ENCODE peak calls at places on chromosomes 6 and 20, in five cellular contexts. One of them, this sample, is unnamed.

GRCh38 chr20:25253606-25254275 is 5.9 kb downstream of the PYGB start:
- DNase-seq in A549: no peak
- DNase-seq in HepG2: no peak
- DNase-seq in endothelial cell of umbilical vein: no peak
- DNase-seq in AG04450: no peak
- DNase-seq in this sample: no peak

GRCh38 chr6:167735498-167736201 is 91.1 kb upstream of the AFDN start:
- DNase-seq in A549: no peak
- DNase-seq in HepG2: peak; percentile 41
- DNase-seq in endothelial cell of umbilical vein: no peak
- DNase-seq in AG04450: no peak
- DNase-seq in this sample: no peak

GRCh38 chr20:5980720-5981119 is 30.3 kb downstream of the MCM8 start:
- DNase-seq in A549: no peak
- DNase-seq in HepG2: no peak
- DNase-seq in endothelial cell of umbilical vein: no peak
- DNase-seq in AG04450: no peak
- DNase-seq in this sample: no peak

GRCh38 chr6:11262231-11262630 is 29.8 kb upstream of the NEDD9 start:
- DNase-seq in A549: no peak
- DNase-seq in HepG2: no peak
- DNase-seq in endothelial cell of umbilical vein: peak; percentile 18
- DNase-seq in AG04450: no peak
- DNase-seq in this sample: no peak

GRCh38 chr20:14412102-14412501 is 74.7 kb upstream of the FLRT3 start:
- DNase-seq in A549: no peak
- DNase-seq in HepG2: no peak
- DNase-seq in endothelial cell of umbilical vein: no peak
- DNase-seq in AG04450: no peak
- DNase-seq in this sample: no peak

GRCh38 chr6:114718716-114719270 is 376.0 kb upstream of the HS3ST5 start:
- DNase-seq in A549: no peak
- DNase-seq in HepG2: no peak
- DNase-seq in endothelial cell of umbilical vein: no peak
- DNase-seq in AG04450: no peak
- DNase-seq in this sample: no peak

GRCh38 chr6:34580707-34581560 is 24.8 kb upstream of the SPDEF start:
- DNase-seq in A549: no peak
- DNase-seq in HepG2: no peak
- DNase-seq in endothelial cell of umbilical vein: no peak
- DNase-seq in AG04450: no peak
- DNase-seq in this sample: no peak

GRCh38 chr6:87914637-87915395 is 132.8 kb upstream of the SPACA1 start:
- DNase-seq in A549: no peak
- DNase-seq in HepG2: no peak
- DNase-seq in endothelial cell of umbilical vein: no peak
- DNase-seq in AG04450: no peak
- DNase-seq in this sample: no peak

GRCh38 chr20:24586523-24586840 is 117.1 kb downstream of the SYNDIG1 start:
- DNase-seq in A549: no peak
- DNase-seq in HepG2: no peak
- DNase-seq in endothelial cell of umbilical vein: no peak
- DNase-seq in AG04450: no peak
- DNase-seq in this sample: no peak

GRCh38 chr6:2186516-2186915 is 58.9 kb downstream of the GMDS start:
- DNase-seq in A549: no peak
- DNase-seq in HepG2: no peak
- DNase-seq in endothelial cell of umbilical vein: no peak
- DNase-seq in AG04450: no peak
- DNase-seq in this sample: no peak
- H3K27ac ChIP-seq in A549: no peak overlapping the region
- H3K27ac ChIP-seq in HepG2: no peak overlapping the region
- H3K27ac ChIP-seq in endothelial cell of umbilical vein: no peak overlapping the region
- H3K27ac ChIP-seq in AG04450: no peak overlapping the region
- H3K27ac ChIP-seq in this sample: no peak overlapping the region

DNA sequence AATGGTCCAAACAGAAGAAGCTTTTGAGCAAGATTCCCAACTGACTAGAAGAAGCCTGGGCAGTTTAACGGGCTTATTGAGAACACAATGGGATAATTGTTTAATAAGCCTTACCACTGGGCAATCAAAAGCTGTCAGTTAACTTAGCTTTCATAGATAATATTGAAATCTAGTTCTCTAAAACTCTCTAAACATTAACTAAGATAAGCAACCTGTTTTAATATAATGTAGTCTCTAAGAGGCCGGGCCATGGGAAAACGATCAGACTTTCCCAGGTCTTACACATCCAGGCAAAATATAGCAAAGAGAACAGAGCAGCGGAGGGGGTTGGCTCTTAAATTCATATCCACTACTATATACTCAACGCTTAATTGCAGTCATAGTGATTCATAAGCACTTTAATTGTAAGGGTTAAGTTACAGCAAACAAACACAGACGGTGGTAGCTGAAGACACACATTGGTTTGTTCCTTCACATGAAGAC is 128.0 kb upstream of the FAM83B start:
- DNase-seq in A549: no peak
- DNase-seq in HepG2: no peak
- DNase-seq in endothelial cell of umbilical vein: no peak
- DNase-seq in AG04450: no peak
- DNase-seq in this sample: no peak
- H3K4me3 ChIP-seq in A549: no peak overlapping the region
- H3K4me3 ChIP-seq in HepG2: no peak overlapping the region
- H3K4me3 ChIP-seq in endothelial cell of umbilical vein: no peak overlapping the region
- H3K4me3 ChIP-seq in AG04450: no peak overlapping the region
- H3K4me3 ChIP-seq in this sample: no peak overlapping the region

GRCh38 chr6:116842374-116842947 is 13.6 kb upstream of the GPRC6A start:
- DNase-seq in A549: no peak
- DNase-seq in HepG2: peak; percentile 39
- DNase-seq in endothelial cell of umbilical vein: no peak
- DNase-seq in AG04450: no peak
- DNase-seq in this sample: no peak

DNA sequence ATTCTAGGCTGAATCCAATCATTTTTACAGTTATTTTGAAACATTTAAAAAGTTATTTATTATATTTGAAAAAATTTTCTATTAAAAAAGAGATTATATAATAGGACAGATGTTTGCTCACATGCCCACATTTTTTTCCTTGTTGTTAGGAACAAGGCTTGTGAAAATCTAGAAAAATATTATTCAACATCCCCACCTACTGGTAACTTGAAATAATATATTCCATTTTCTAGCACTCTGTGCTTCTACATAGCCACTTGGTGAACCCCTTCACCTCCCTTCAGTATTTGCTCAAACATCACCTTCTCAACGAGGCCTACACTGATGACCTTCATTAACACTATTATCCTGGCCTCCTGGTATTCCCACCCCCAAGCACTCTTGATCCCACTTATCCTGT is 18.4 kb upstream of the GPRC6A start:
- DNase-seq in A549: peak; percentile 4
- DNase-seq in HepG2: peak; percentile 59
- DNase-seq in endothelial cell of umbilical vein: peak; percentile 36
- DNase-seq in AG04450: no peak
- DNase-seq in this sample: no peak
- TF ChIP-seq CTCF in A549: peak; percentile 39
- TF ChIP-seq CTCF in HepG2: peak; percentile 62
- TF ChIP-seq CTCF in endothelial cell of umbilical vein: peak; percentile 7
- TF ChIP-seq CTCF in AG04450: peak; percentile 32
- TF ChIP-seq CTCF in this sample: peak; percentile 28

DNA sequence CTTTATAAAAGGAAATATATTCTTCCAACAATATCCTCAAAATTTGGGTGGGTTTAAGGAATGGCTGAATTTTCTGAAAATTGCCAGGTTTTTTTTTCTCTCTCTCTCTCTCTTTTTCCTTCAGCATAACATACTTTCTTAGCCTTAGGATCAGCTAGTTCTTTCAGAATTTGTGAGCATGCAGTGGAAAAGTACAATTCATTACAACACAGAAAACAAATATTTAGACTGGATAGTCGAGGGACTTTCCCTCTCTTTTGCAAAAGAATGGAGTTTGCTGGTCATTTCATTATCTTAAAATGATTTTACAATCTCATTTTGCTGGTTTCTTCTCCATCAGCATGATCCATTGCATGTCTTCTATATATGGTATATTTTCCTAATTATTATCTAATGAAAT is 161.4 kb upstream of the SUPT3H start:
- DNase-seq in A549: no peak
- DNase-seq in HepG2: no peak
- DNase-seq in endothelial cell of umbilical vein: no peak
- DNase-seq in AG04450: no peak
- DNase-seq in this sample: no peak
- H3K27ac ChIP-seq in A549: no peak overlapping the region
- H3K27ac ChIP-seq in HepG2: no peak overlapping the region
- H3K27ac ChIP-seq in endothelial cell of umbilical vein: no peak overlapping the region
- H3K27ac ChIP-seq in AG04450: no peak overlapping the region
- H3K27ac ChIP-seq in this sample: no peak overlapping the region

DNA sequence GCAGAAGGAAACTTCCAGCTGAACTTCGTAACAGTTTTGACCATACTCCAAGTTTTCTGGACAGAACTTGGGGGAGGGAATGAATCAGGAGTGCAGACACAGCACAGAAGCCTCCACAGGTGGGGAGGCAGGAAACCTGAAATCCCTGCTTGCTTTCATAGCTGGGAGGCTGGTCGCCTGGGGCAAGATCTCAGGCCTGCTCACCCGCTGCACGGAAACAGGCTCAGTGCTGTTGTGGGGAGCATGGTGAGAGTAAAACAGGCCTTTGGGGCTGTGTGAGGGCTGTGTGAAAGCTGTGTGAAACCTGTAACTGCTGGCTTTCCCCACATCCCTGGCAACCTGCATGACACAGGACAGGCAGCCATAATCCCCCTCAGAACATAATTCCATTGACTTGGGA is 85.2 kb upstream of the UFL1 start:
- DNase-seq in A549: no peak
- DNase-seq in HepG2: no peak
- DNase-seq in endothelial cell of umbilical vein: no peak
- DNase-seq in AG04450: no peak
- DNase-seq in this sample: no peak
- H3K4me3 ChIP-seq in A549: no peak overlapping the region
- H3K4me3 ChIP-seq in HepG2: no peak overlapping the region
- H3K4me3 ChIP-seq in endothelial cell of umbilical vein: no peak overlapping the region
- H3K4me3 ChIP-seq in AG04450: no peak overlapping the region
- H3K4me3 ChIP-seq in this sample: no peak overlapping the region

GRCh38 chr20:40255368-40255767 is 433.7 kb downstream of the MAFB start:
- DNase-seq in A549: no peak
- DNase-seq in HepG2: no peak
- DNase-seq in endothelial cell of umbilical vein: no peak
- DNase-seq in AG04450: no peak
- DNase-seq in this sample: no peak
- TF ChIP-seq CTCF in A549: no peak
- TF ChIP-seq CTCF in HepG2: no peak
- TF ChIP-seq CTCF in endothelial cell of umbilical vein: no peak
- TF ChIP-seq CTCF in AG04450: peak; percentile 16
- TF ChIP-seq CTCF in this sample: peak; percentile 37

GRCh38 chr20:33687370-33687915 is 1.3 kb upstream of the E2F1 start:
- DNase-seq in A549: no peak
- DNase-seq in HepG2: no peak
- DNase-seq in endothelial cell of umbilical vein: peak; percentile 14
- DNase-seq in AG04450: no peak
- DNase-seq in this sample: no peak

GRCh38 chr20:33685328-33686007 is 717 bp downstream of the E2F1 start:
- DNase-seq in A549: no peak
- DNase-seq in HepG2: peak; percentile 71
- DNase-seq in endothelial cell of umbilical vein: peak; percentile 13
- DNase-seq in AG04450: no peak
- DNase-seq in this sample: no peak

GRCh38 chr20:33686984-33687366 is 790 bp upstream of the E2F1 start:
- DNase-seq in A549: no peak
- DNase-seq in HepG2: no peak
- DNase-seq in endothelial cell of umbilical vein: no peak
- DNase-seq in AG04450: no peak
- DNase-seq in this sample: no peak

GRCh38 chr20:33686008-33686983 is at the start of gene E2F1:
- DNase-seq in A549: peak; percentile 96
- DNase-seq in HepG2: peak; percentile 94
- DNase-seq in endothelial cell of umbilical vein: peak; percentile 95
- DNase-seq in AG04450: peak; percentile 55
- DNase-seq in this sample: peak; percentile 97

DNA sequence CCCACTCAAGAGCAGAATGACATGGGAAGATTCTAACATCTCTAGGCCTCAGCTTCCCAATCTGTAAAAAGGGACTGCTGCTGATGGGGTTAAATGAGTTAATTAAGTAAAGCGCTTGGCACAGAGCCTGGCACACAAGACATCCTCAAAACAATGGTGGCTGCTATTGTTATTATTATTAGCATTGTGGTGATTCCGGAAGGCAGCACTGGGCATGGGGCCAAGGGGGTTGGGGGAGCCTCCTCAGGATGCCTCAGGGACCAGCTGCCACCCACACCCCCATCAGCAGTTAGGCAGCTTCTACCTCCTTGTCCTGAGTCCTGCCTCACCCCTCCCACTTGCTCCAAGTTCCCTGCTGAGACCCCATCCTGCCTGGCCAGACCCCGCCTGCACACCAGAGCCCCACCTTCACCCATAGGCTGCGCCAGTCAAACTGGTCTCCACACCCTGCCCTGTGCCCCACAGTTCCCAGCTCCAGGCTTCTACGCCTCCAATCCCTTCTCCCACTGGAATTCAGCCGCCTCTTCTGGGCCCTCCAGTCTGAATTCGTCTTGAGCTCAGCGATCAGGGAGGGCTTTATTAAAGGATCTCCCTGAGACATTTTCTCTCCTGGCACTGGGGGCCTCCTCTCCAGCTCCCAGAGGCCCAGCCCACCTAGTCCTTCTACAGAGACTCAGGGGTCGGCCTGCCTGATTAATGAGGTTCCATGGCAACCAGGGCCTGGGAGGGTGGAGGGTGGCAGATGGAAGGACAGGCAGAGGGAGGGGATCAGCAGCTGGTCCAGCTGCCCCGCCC is 1.5 kb downstream of the E2F1 start:
- DNase-seq in A549: no peak
- DNase-seq in HepG2: no peak
- DNase-seq in endothelial cell of umbilical vein: peak; percentile 49
- DNase-seq in AG04450: no peak
- DNase-seq in this sample: no peak
- H3K27ac ChIP-seq in A549: peak overlapping the region; percentile 77
- H3K27ac ChIP-seq in HepG2: peak overlapping the region; percentile 56
- H3K27ac ChIP-seq in endothelial cell of umbilical vein: no peak overlapping the region
- H3K27ac ChIP-seq in AG04450: no peak overlapping the region
- H3K27ac ChIP-seq in this sample: no peak overlapping the region

GRCh38 chr20:15854871-15855270 is 718.4 kb downstream of the KIF16B start:
- DNase-seq in A549: no peak
- DNase-seq in HepG2: no peak
- DNase-seq in endothelial cell of umbilical vein: no peak
- DNase-seq in AG04450: no peak
- DNase-seq in this sample: no peak
- H3K4me3 ChIP-seq in A549: no peak overlapping the region
- H3K4me3 ChIP-seq in HepG2: no peak overlapping the region
- H3K4me3 ChIP-seq in endothelial cell of umbilical vein: no peak overlapping the region
- H3K4me3 ChIP-seq in AG04450: no peak overlapping the region
- H3K4me3 ChIP-seq in this sample: no peak overlapping the region

DNA sequence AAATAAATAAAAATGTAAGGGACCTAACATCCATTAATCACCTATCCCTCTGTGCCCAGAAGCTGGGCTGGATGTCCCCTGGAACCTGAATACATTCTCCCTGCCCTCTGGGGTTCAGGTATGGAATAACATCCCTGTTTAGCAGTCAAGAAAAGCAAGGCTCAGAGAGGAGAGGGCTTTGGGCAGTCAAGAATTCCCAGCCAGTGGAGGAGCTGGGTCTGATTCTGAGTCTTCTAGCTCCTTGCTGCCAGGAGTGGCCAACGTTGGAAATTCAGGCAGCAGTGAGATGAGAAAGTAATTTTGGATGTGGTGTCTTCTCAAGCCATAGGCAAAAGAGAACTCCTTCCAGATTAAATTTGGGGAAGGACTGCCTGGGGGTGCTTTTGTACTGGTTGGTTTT is 42.6 kb upstream of the ZNFX1 start:
- DNase-seq in A549: peak; percentile 59
- DNase-seq in HepG2: peak; percentile 47
- DNase-seq in endothelial cell of umbilical vein: peak; percentile 37
- DNase-seq in AG04450: no peak
- DNase-seq in this sample: no peak
- TF ChIP-seq CTCF in A549: no peak
- TF ChIP-seq CTCF in HepG2: peak; percentile 31
- TF ChIP-seq CTCF in endothelial cell of umbilical vein: peak; percentile 17
- TF ChIP-seq CTCF in AG04450: peak; percentile 53
- TF ChIP-seq CTCF in this sample: peak; percentile 26

This sample was measured in left ventricle myocardium inferior.